ENCODE peak calls at places on chromosomes 2 and 18, in eight cellular contexts. Y is HL-60, R is stomach, V is sigmoid colon, A is GM23338, L is HCT116, C is prostate gland, U is GM12878. B is an unnamed sample.

GRCh38 chr18:48922203-48922800 is 28.5 kb downstream of the SMAD7 start:
- DNase-seq in U (no peak), R (no peak), Y (no peak), V (peak), A (no peak), C (no peak), L (no peak), B (no peak)

GRCh38 chr2:24722141-24722790 is 70.9 kb downstream of the PTRHD1 start:
- DNase-seq in R (no peak), Y (no peak), V (no peak), L (no peak), A (no peak), U (no peak), C (no peak), B (no peak)

GRCh38 chr2:101823347-101823791 is 125.9 kb downstream of the MAP4K4 start:
- DNase-seq in V (peak), U (no peak), R (peak), Y (peak), C (peak), L (peak), A (peak), B (no peak)

GRCh38 chr2:54454548-54454921 is 1.6 kb upstream of the SPTBN1 start:
- DNase-seq in Y (no peak), A (no peak), C (no peak), L (no peak), U (no peak), V (no peak), R (no peak), B (no peak)

GRCh38 chr18:48460929-48461583 is 51.9 kb upstream of the ZBTB7C start:
- DNase-seq in L (no peak), A (no peak), R (no peak), Y (no peak), V (no peak), U (no peak), C (no peak), B (no peak)

GRCh38 chr2:226410212-226410611 is 389.4 kb downstream of the IRS1 start:
- DNase-seq in V (no peak), Y (no peak), A (no peak), C (no peak), U (no peak), L (no peak), R (no peak), B (no peak)

GRCh38 chr18:55839350-55839749 is 251.4 kb upstream of the TCF4 start:
- DNase-seq in V (no peak), R (no peak), Y (no peak), A (no peak), L (no peak), U (no peak), C (no peak), B (no peak)

GRCh38 chr2:240918258-240919091 is 12.3 kb downstream of the CROCC2 start:
- DNase-seq in L (no peak), A (no peak), R (no peak), V (peak), U (no peak), C (no peak), Y (no peak), B (peak)

GRCh38 chr2:202317080-202317859 is 51.7 kb downstream of the NOP58 start:
- DNase-seq in C (peak), U (no peak), R (peak), L (peak), V (peak), Y (no peak), A (peak), B (no peak)

GRCh38 chr2:15949551-15949950 is 9.2 kb downstream of the MYCN start:
- DNase-seq in U (no peak), R (no peak), Y (no peak), A (no peak), V (no peak), C (no peak), L (no peak), B (no peak)

GRCh38 chr2:11090158-11090557 is 65.1 kb upstream of the SLC66A3 start:
- DNase-seq in V (no peak), U (no peak), Y (no peak), A (no peak), C (no peak), L (no peak), R (no peak), B (no peak)

GRCh38 chr2:133812826-133813617 is 244.8 kb upstream of the NCKAP5 start:
- DNase-seq in U (no peak), C (no peak), A (no peak), R (no peak), V (no peak), L (peak), Y (no peak), B (no peak)

GRCh38 chr2:149527998-149528775 is 59.4 kb downstream of the MMADHC start:
- DNase-seq in R (no peak), V (no peak), Y (no peak), U (no peak), C (no peak), L (no peak), A (no peak), B (no peak)

GRCh38 chr2:219452361-219453317 is 18.0 kb downstream of the SPEG start:
- DNase-seq in U (no peak), C (peak), R (no peak), L (peak), V (peak), A (no peak), Y (no peak), B (peak)

GRCh38 chr2:147030966-147031760 is 813.7 kb upstream of the ACVR2A start:
- DNase-seq in Y (no peak), U (no peak), C (peak), V (no peak), R (no peak), L (peak), A (peak), B (no peak)

GRCh38 chr18:55284614-55285013 is 303.4 kb downstream of the TCF4 start:
- DNase-seq in U (no peak), C (no peak), V (no peak), L (no peak), Y (no peak), R (no peak), A (no peak), B (no peak)

GRCh38 chr2:33589444-33589843 is 9.7 kb downstream of the FAM98A start:
- DNase-seq in C (no peak), R (no peak), L (no peak), V (no peak), Y (no peak), U (no peak), A (no peak), B (no peak)

GRCh38 chr18:31101148-31102019 is 837 bp downstream of the DSC2 start:
- DNase-seq in A (peak), L (no peak), C (peak), U (no peak), Y (peak), R (peak), V (peak), B (peak)

GRCh38 chr2:15287447-15288184 is 273.5 kb downstream of the NBAS start:
- DNase-seq in Y (no peak), L (no peak), A (peak), V (no peak), U (no peak), R (no peak), C (no peak), B (no peak)

GRCh38 chr2:52336951-52337350 is 1305.0 kb upstream of the NRXN1 start:
- DNase-seq in C (no peak), R (no peak), V (no peak), A (no peak), U (no peak), Y (no peak), L (no peak), B (no peak)

GRCh38 chr2:216492951-216493685 is 5.5 kb upstream of the RPL37A start:
- DNase-seq in U (no peak), Y (no peak), C (no peak), L (no peak), V (no peak), A (no peak), R (no peak), B (no peak)

GRCh38 chr2:170258382-170258781 is 80.4 kb downstream of the MYO3B start:
- DNase-seq in V (no peak), A (no peak), Y (no peak), U (no peak), C (no peak), R (no peak), L (no peak), B (no peak)

GRCh38 chr2:173854840-173855239 is 110.3 kb downstream of the SP3 start:
- DNase-seq in R (no peak), Y (no peak), A (no peak), L (no peak), V (no peak), C (peak), U (no peak), B (no peak)

GRCh38 chr18:31679133-31679731 is 5.1 kb downstream of the B4GALT6 start:
- DNase-seq in Y (no peak), C (no peak), U (no peak), V (no peak), R (no peak), A (no peak), L (peak), B (no peak)

GRCh38 chr2:7895356-7895755 is 786.5 kb upstream of the ID2 start:
- DNase-seq in Y (no peak), V (no peak), L (no peak), C (no peak), U (no peak), A (no peak), R (no peak), B (no peak)

GRCh38 chr18:36993068-36993467 is 164.1 kb downstream of the KIAA1328 start:
- DNase-seq in C (no peak), V (no peak), U (no peak), R (no peak), Y (no peak), L (no peak), A (no peak), B (no peak)

GRCh38 chr2:26988165-26988879 is 17.9 kb downstream of the MAPRE3 start:
- DNase-seq in R (no peak), A (no peak), L (no peak), V (no peak), Y (no peak), U (no peak), C (no peak), B (no peak)

GRCh38 chr2:233844836-233845235 is 9.5 kb downstream of the HJURP start:
- DNase-seq in R (peak), U (no peak), A (no peak), L (no peak), C (no peak), V (no peak), Y (no peak), B (no peak)

GRCh38 chr2:78775291-78775690 is 250.2 kb upstream of the REG3G start:
- DNase-seq in L (no peak), V (no peak), A (no peak), Y (no peak), R (no peak), U (no peak), C (no peak), B (no peak)

GRCh38 chr18:11324510-11324909 is 175.1 kb upstream of the PIEZO2 start:
- DNase-seq in R (no peak), V (no peak), L (no peak), A (no peak), C (no peak), U (no peak), Y (no peak), B (no peak)

DNA sequence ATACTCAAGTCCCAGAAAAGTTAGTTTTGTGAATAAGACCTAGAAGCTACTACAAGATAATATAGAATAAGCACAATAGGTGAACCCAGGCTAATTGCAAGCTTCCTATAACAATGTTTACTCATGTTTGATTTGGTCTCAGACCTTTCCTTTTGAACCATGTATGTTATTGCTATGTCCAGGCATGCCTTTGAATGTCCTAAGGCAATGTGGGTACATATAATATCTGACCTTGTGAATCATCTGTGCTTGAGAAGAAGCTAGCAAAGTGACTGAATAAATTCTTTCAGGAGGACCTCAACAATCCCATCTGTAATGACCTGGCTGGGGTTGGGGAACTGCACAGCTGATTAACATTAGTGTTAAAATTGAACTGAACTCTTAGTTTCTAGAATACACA is 1285.9 kb upstream of the CELF4 start:
- DNase-seq in Y (no peak), L (no peak), A (no peak), R (no peak), U (no peak), V (no peak), C (no peak), B (no peak)
- TF ChIP-seq POLR2AphosphoS5 in Y (no peak), L (no peak), A (no peak), R (no peak), U (no peak), V (no peak), C (no peak), B (no peak)

DNA sequence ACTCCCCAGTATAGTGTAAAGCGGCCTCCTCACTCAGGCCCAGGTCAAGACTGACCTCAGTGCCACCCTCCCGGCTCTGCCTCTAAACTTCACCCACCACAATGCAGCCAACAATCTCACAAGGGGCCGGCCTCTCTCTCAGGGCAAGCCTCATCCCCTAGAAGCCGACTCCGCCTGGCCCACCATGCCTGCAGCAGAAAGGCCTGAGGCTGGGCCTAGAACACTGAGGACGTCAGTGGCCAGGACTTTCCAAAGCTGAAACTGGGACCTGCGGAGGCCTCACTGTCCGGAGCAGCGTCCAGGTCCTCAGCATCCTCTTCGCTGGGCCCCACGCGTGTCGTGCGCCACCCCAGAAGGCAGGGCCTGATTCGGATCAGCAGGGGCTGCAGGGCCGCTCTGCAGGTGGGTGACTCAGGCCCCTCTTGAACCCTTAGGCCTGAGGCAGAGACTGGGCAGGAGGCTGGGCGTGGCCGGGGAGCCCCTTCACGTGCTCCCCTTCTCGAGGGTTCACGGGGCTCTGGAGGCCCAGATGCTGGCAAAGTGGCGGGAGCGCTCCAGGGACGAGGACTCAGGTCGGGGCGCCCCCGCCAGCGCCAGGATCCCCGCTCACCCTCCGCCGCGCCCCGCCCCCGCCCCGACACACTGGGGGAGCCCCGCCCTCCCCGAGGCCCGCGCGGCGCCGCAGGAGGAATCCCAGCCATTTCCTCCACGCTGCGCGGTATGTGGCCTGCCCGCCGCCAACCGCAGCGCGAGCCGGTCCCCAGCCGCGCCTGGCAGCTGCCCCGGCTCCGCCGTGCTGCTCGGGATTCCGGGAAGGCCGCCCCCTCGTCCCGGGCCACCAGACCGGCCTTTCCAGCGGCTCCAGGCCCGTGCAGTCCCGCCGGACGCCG is 53.1 kb downstream of the PKDCC start:
- DNase-seq in U (no peak), L (no peak), A (peak), R (peak), V (peak), C (no peak), Y (no peak), B (peak)
- H3K4me3 ChIP-seq in U (peak), L (no peak), A (peak), R (peak), V (peak), C (peak), Y (peak), B (peak)

GRCh38 chr2:70283500-70284191 is 9.9 kb downstream of the SNRPG start:
- DNase-seq in R (no peak), L (no peak), U (no peak), A (no peak), C (no peak), Y (no peak), V (no peak), B (no peak)
- H3K27ac ChIP-seq in R (no peak), L (no peak), U (no peak), A (no peak), C (no peak), Y (no peak), V (no peak), B (no peak)

GRCh38 chr18:34742761-34743366 is 32.8 kb downstream of the DTNA start:
- DNase-seq in V (peak), Y (no peak), R (no peak), L (no peak), U (no peak), A (no peak), C (no peak), B (no peak)
- TF ChIP-seq POLR2AphosphoS5 in V (peak), Y (no peak), R (no peak), L (no peak), U (no peak), A (no peak), C (no peak), B (no peak)

GRCh38 chr2:190408538-190409271 is 550 bp downstream of the MFSD6 start:
- DNase-seq in Y (peak), L (peak), V (peak), U (no peak), R (peak), C (peak), A (peak), B (peak)

GRCh38 chr2:190407246-190407661 is 901 bp upstream of the MFSD6 start:
- DNase-seq in A (peak), Y (no peak), L (no peak), V (no peak), C (no peak), U (no peak), R (no peak), B (no peak)

GRCh38 chr2:190409616-190410015 is 1.5 kb downstream of the MFSD6 start:
- DNase-seq in V (no peak), L (no peak), A (no peak), U (no peak), Y (no peak), R (no peak), C (no peak), B (no peak)

GRCh38 chr2:190406805-190407204 is 1.4 kb upstream of the MFSD6 start:
- DNase-seq in U (no peak), V (no peak), Y (no peak), R (no peak), C (no peak), A (no peak), L (no peak), B (no peak)

DNA sequence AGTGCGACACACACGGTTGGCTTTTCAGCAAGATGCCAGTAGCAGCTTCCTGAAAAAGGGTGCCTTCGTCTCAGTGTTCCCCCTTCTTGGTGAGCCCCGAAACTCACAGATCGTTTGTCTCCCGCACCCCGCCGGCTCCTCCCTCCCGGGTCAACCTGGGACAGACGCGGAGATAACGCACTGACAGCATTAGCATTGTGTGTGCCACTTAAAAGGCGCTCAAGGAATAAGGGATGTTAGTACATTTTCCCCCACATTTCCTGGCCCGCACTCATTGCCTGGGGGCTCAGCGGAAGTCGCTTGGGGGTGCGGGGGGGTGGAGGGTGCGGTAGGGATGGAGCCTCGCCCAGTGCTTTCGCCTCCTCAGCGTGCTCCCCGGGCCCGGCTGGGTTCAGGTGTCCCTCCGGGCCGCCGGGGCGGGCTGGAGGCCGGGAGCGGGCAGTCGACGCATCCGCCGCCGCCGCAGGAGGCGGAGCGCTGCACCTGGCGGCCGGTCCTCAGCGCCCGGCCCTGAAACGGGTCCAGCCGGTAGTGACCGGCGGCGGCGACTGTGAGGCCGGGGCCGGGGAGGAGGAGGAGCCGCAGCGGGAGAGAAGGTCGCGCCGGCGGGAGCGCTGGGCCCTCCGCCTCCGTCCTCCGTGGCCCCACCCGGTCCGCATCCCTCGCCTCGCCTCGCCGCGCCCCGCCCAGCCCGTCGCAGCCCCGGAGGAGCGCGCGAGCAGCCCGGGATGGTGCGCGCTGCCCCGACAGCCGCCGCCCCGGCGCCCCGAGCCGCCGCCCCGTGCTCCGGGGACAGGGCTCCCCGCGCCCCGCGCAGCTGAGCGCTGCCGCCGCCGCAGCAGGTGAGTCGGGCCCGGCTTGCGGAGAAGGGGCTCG is at the start of gene MFSD6:
- DNase-seq in Y (no peak), U (no peak), L (no peak), C (peak), R (peak), V (peak), A (peak), B (peak)
- H3K4me3 ChIP-seq in Y (peak), U (peak), L (peak), C (peak), R (peak), V (peak), A (peak), B (peak)

GRCh38 chr2:197297262-197297661 is 13.3 kb downstream of the ANKRD44 start:
- DNase-seq in U (no peak), L (no peak), V (no peak), R (no peak), C (no peak), Y (no peak), A (no peak), B (no peak)

GRCh38 chr2:197297772-197298318 is 12.7 kb downstream of the ANKRD44 start:
- DNase-seq in U (no peak), Y (peak), V (no peak), R (no peak), A (no peak), L (no peak), C (no peak), B (no peak)

GRCh38 chr2:197292614-197293013 is 18.0 kb downstream of the ANKRD44 start:
- DNase-seq in L (no peak), A (no peak), Y (no peak), U (no peak), R (no peak), C (no peak), V (no peak), B (no peak)

GRCh38 chr2:197296861-197297260 is 13.7 kb downstream of the ANKRD44 start:
- DNase-seq in R (no peak), C (no peak), U (no peak), Y (no peak), V (no peak), A (no peak), L (no peak), B (no peak)

GRCh38 chr2:197293252-197294007 is 17.1 kb downstream of the ANKRD44 start:
- DNase-seq in R (no peak), C (no peak), A (no peak), U (no peak), L (no peak), Y (peak), V (no peak), B (no peak)
- H3K27ac ChIP-seq in R (peak), C (no peak), A (no peak), U (peak), L (no peak), Y (peak), V (peak), B (no peak)

GRCh38 chr18:51229328-51229727 is 31.8 kb upstream of the MEX3C start:
- DNase-seq in C (no peak), Y (no peak), U (no peak), L (no peak), A (no peak), R (no peak), V (no peak), B (no peak)
- TF ChIP-seq POLR2AphosphoS5 in C (no peak), Y (no peak), U (no peak), L (no peak), A (no peak), R (no peak), V (no peak), B (no peak)

B was measured in breast epithelium.